ENCODE peak calls at places on chromosomes 3 and 15, in ten cellular contexts. O is hepatocyte, Q is left lung, A is pancreas, X is uterus, L is colonic mucosa, M is OCI-LY7, E is psoas muscle, I is heart left ventricle, G is stomach. Y is an unnamed sample. For H3K4me1, the result is how much of the 10 kb centered on the place peaks cover.

GRCh38 chr3:12287727-12288465 is 974 bp upstream of the PPARG start:
- DNase-seq in O (peak), Q (peak), A (no peak), X (peak), L (peak), M (no peak), E (peak), I (peak), G (peak), Y (peak)

GRCh38 chr15:88334436-88334835 is 77.9 kb upstream of the NTRK3 start:
- DNase-seq in O (no peak), Q (no peak), A (no peak), X (no peak), L (no peak), M (no peak), E (no peak), I (no peak), G (no peak), Y (no peak)

GRCh38 chr3:151091685-151092352 is 6.4 kb downstream of the MED12L start:
- DNase-seq in O (no peak), Q (no peak), A (no peak), X (no peak), L (no peak), M (no peak), E (no peak), I (no peak), G (no peak), Y (no peak)

GRCh38 chr15:69876030-69876429 is 221.7 kb downstream of the TLE3 start:
- DNase-seq in O (no peak), Q (no peak), A (no peak), X (no peak), L (no peak), M (no peak), E (no peak), I (no peak), G (no peak), Y (no peak)

GRCh38 chr15:91853968-91854943 is 748 bp downstream of the SLCO3A1 start:
- DNase-seq in O (peak), Q (peak), A (peak), X (peak), L (peak), M (peak), E (peak), I (peak), G (peak), Y (peak)

GRCh38 chr3:71269896-71270295 is 313.6 kb downstream of the FOXP1 start:
- DNase-seq in O (no peak), Q (no peak), A (no peak), X (no peak), L (no peak), M (no peak), E (no peak), I (no peak), G (no peak), Y (no peak)

GRCh38 chr3:182585532-182586150 is 207.7 kb upstream of the ATP11B start:
- DNase-seq in O (peak), Q (no peak), A (no peak), X (no peak), L (peak), M (no peak), E (no peak), I (no peak), G (no peak), Y (no peak)

GRCh38 chr3:55538158-55538557 is 51.1 kb upstream of the WNT5A start:
- DNase-seq in O (no peak), Q (no peak), A (no peak), X (no peak), L (no peak), M (no peak), E (no peak), I (no peak), G (no peak), Y (no peak)

GRCh38 chr3:45180051-45180450 is 33.9 kb upstream of the CDCP1 start:
- DNase-seq in O (no peak), Q (no peak), A (no peak), X (no peak), L (no peak), M (no peak), E (no peak), I (no peak), G (no peak), Y (no peak)

GRCh38 chr3:141294848-141295247 is 63.2 kb downstream of the PXYLP1 start:
- DNase-seq in O (no peak), Q (no peak), A (no peak), X (no peak), L (no peak), M (no peak), E (no peak), I (no peak), G (no peak), Y (no peak)

GRCh38 chr3:168091961-168092360 is 3.8 kb downstream of the GOLIM4 start:
- DNase-seq in O (no peak), Q (no peak), A (no peak), X (no peak), L (peak), M (peak), E (no peak), I (no peak), G (no peak), Y (no peak)

GRCh38 chr15:40906947-40907802 is 12.9 kb downstream of the VPS18 start:
- DNase-seq in O (peak), Q (no peak), A (peak), X (no peak), L (peak), M (peak), E (no peak), I (peak), G (peak), Y (peak)

GRCh38 chr15:62528505-62528904 is 363.4 kb upstream of the C2CD4B start:
- DNase-seq in O (no peak), Q (no peak), A (no peak), X (no peak), L (no peak), M (no peak), E (no peak), I (no peak), G (no peak), Y (no peak)

GRCh38 chr3:3200632-3201212 is 21.2 kb upstream of the CRBN start:
- DNase-seq in O (peak), Q (no peak), A (peak), X (peak), L (peak), M (peak), E (no peak), I (peak), G (peak), Y (no peak)

GRCh38 chr15:33086500-33087141 is 107.9 kb downstream of the FMN1 start:
- DNase-seq in O (peak), Q (no peak), A (no peak), X (no peak), L (no peak), M (peak), E (no peak), I (no peak), G (no peak), Y (no peak)

GRCh38 chr15:45641374-45641778 is 6.5 kb downstream of the SQOR start:
- DNase-seq in O (peak), Q (no peak), A (peak), X (peak), L (peak), M (no peak), E (peak), I (no peak), G (peak), Y (no peak)
- H3K4me1 ChIP-seq in O (under half), Q (half or more), A (under half), X (under half), L (under half), M (under half), E (half or more), I (under half), G (half or more), Y (half or more)

DNA sequence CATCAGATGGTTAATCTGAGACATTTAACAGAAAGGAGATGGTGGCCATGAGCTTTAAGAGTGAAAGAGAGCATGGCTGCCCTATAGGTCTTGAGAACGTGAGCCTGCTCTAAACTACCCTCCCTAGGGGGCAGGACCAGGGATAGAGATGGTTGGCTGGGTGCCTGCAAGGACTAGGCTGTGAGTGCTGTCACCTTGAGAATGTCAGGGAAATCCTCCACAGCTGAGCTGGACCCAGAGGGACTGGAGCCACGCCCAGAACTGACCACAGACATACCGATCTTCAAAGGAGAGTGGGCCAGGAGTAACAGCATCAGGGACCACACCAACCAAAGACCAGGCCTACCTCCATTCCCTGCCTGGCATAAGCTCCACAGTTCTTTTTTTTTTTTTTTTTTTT is 53.6 kb upstream of the UBE2E1 start:
- DNase-seq in O (no peak), Q (no peak), A (no peak), X (no peak), L (no peak), M (no peak), E (no peak), I (no peak), G (no peak), Y (no peak)
- TF ChIP-seq CTCF in O (no peak), Q (no peak), A (no peak), X (no peak), L (no peak), M (no peak), E (no peak), I (no peak), G (no peak), Y (no peak)

GRCh38 chr3:156609546-156609945 is 54.6 kb upstream of the SSR3 start:
- DNase-seq in O (no peak), Q (no peak), A (no peak), X (no peak), L (no peak), M (no peak), E (no peak), I (no peak), G (no peak), Y (no peak)
- H3K27ac ChIP-seq in O (no peak), Q (peak), A (no peak), X (no peak), L (no peak), M (no peak), E (no peak), I (no peak), G (no peak), Y (no peak)

GRCh38 chr3:72382460-72382859 is 465.8 kb downstream of the SHQ1 start:
- DNase-seq in O (no peak), Q (no peak), A (no peak), X (no peak), L (no peak), M (no peak), E (no peak), I (no peak), G (no peak), Y (no peak)

GRCh38 chr3:72379500-72380187 is 468.6 kb downstream of the SHQ1 start:
- DNase-seq in O (no peak), Q (no peak), A (no peak), X (no peak), L (no peak), M (no peak), E (no peak), I (no peak), G (no peak), Y (no peak)

GRCh38 chr3:72381584-72381983 is 466.7 kb downstream of the SHQ1 start:
- DNase-seq in O (no peak), Q (no peak), A (no peak), X (no peak), L (no peak), M (no peak), E (no peak), I (no peak), G (no peak), Y (no peak)

GRCh38 chr3:72380193-72380592 is 468.1 kb downstream of the SHQ1 start:
- DNase-seq in O (no peak), Q (no peak), A (no peak), X (no peak), L (no peak), M (no peak), E (no peak), I (no peak), G (no peak), Y (no peak)

GRCh38 chr3:72380711-72381508 is 467.3 kb downstream of the SHQ1 start:
- DNase-seq in O (no peak), Q (no peak), A (no peak), X (no peak), L (no peak), M (no peak), E (no peak), I (no peak), G (no peak), Y (no peak)
- H3K4me1 ChIP-seq in O (under half), Q (half or more), A (under half), X (under half), L (under half), M (under half), E (under half), I (under half), G (half or more), Y (half or more)

DNA sequence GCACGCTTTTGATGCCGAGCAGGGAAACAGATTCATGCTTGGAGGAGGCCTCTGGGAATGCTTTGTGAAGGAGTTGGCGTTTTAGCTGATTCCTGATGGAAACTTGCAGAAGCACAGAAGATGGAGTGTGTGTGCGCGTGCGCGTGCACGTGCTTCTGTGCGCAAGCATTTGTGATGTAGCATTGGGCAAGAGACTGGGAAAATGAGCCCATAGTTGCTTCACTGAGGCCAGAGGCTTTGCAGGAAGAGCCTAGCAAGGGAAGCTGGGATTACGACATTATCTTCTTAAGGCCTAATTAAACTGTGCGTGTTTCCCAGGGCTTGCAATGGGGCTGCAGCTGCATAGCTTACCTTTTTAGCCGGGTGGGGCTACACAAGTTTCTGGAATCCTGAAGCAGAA is 18.1 kb upstream of the AGBL1 start:
- DNase-seq in O (peak), Q (no peak), A (no peak), X (no peak), L (no peak), M (no peak), E (peak), I (no peak), G (no peak), Y (no peak)
- TF ChIP-seq CTCF in O (no peak), Q (no peak), A (no peak), X (no peak), L (no peak), M (no peak), E (no peak), I (no peak), G (no peak), Y (no peak)

GRCh38 chr3:126104742-126105605 is 21.1 kb upstream of the SLC41A3 start:
- DNase-seq in O (peak), Q (no peak), A (no peak), X (no peak), L (peak), M (no peak), E (peak), I (no peak), G (no peak), Y (no peak)

GRCh38 chr3:126104028-126104635 is 20.2 kb upstream of the SLC41A3 start:
- DNase-seq in O (peak), Q (no peak), A (no peak), X (no peak), L (peak), M (no peak), E (no peak), I (no peak), G (no peak), Y (no peak)

GRCh38 chr3:126102011-126102410 is 18.1 kb upstream of the SLC41A3 start:
- DNase-seq in O (no peak), Q (no peak), A (no peak), X (no peak), L (peak), M (no peak), E (peak), I (no peak), G (no peak), Y (no peak)

GRCh38 chr3:126102530-126102951 is 18.6 kb upstream of the SLC41A3 start:
- DNase-seq in O (peak), Q (no peak), A (no peak), X (no peak), L (peak), M (no peak), E (peak), I (no peak), G (no peak), Y (no peak)

DNA sequence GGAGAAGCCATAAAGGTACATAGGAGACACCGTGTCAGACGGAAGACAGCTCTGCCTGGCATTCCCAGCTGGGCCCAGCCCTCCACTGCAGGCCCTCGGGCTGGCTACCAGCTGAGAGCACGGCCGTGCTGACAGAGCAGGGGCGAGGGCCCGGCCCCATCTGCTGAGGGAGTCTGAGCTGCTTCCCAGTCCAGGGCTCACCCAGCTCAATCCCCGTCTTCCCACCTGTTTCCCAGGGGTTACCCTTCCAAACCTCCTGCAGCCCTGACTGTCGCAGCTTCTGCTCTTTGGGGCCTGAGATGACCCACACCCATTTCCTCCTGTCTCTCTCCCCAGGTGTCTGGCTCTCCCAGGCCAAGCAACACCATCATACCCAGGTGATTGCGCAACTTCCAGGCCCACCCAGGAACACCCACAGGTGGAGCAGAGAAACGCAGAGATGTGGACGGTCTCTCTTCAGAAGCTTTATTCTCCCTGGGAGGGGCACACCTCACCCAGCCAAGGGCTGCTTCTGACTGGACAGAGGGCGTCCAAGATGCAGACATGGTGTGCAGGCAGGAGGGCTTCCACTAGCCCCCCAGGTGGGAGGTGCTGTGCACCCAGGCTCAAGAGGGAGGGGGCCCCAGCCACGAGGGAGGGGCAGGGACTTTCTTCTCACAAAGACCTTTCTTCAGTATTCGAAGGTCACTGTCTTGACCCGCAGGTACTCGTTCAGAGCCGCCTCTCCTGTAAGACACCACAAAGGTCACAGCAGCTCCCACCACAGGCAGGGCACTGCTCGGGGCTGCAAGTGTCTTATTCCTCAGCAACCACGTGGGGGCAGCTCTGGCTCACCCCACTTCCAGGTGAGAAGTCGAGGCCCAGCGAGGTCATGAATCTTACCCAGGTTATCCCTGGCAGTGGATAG is 19.4 kb upstream of the SLC41A3 start:
- DNase-seq in O (peak), Q (no peak), A (no peak), X (no peak), L (peak), M (peak), E (peak), I (no peak), G (no peak), Y (no peak)
- H3K27ac ChIP-seq in O (no peak), Q (no peak), A (no peak), X (peak), L (no peak), M (no peak), E (peak), I (peak), G (no peak), Y (peak)

GRCh38 chr3:172180473-172180872 is 141.1 kb downstream of the FNDC3B start:
- DNase-seq in O (no peak), Q (no peak), A (no peak), X (no peak), L (no peak), M (no peak), E (no peak), I (no peak), G (no peak), Y (no peak)
- H3K4me1 ChIP-seq in O (under half), Q (half or more), A (under half), X (under half), L (under half), M (under half), E (under half), I (under half), G (half or more), Y (half or more)